ENCODE peak calls at places on chromosome 16, in eight cellular contexts. One of them, this sample, is unnamed.

GRCh38 chr16:814974-815373 is 14.4 kb upstream of the GNG13 start:
- DNase-seq in fibroblast of lung: peak
- DNase-seq in endothelial cell: no peak
- DNase-seq in GM13977: no peak
- DNase-seq in fibroblast of pulmonary artery: no peak
- DNase-seq in sigmoid colon: no peak
- DNase-seq in retinal pigment epithelial cell: peak
- DNase-seq in fibroblast of the aortic adventitia: peak
- DNase-seq in this sample: no peak

GRCh38 chr16:64823676-64824075 is 298.2 kb downstream of the CDH11 start:
- DNase-seq in fibroblast of lung: no peak
- DNase-seq in endothelial cell: no peak
- DNase-seq in GM13977: no peak
- DNase-seq in fibroblast of pulmonary artery: no peak
- DNase-seq in sigmoid colon: no peak
- DNase-seq in retinal pigment epithelial cell: no peak
- DNase-seq in fibroblast of the aortic adventitia: no peak
- DNase-seq in this sample: no peak

GRCh38 chr16:56872863-56873391 is 7.9 kb downstream of the SLC12A3 start:
- DNase-seq in fibroblast of lung: no peak
- DNase-seq in endothelial cell: no peak
- DNase-seq in GM13977: no peak
- DNase-seq in fibroblast of pulmonary artery: no peak
- DNase-seq in sigmoid colon: no peak
- DNase-seq in retinal pigment epithelial cell: no peak
- DNase-seq in fibroblast of the aortic adventitia: no peak
- DNase-seq in this sample: peak

GRCh38 chr16:53542283-53542682 is 39.3 kb upstream of the AKTIP start:
- DNase-seq in fibroblast of lung: no peak
- DNase-seq in endothelial cell: no peak
- DNase-seq in GM13977: no peak
- DNase-seq in fibroblast of pulmonary artery: no peak
- DNase-seq in sigmoid colon: no peak
- DNase-seq in retinal pigment epithelial cell: no peak
- DNase-seq in fibroblast of the aortic adventitia: no peak
- DNase-seq in this sample: peak

GRCh38 chr16:75244225-75244792 is 7.1 kb downstream of the BCAR1 start:
- DNase-seq in fibroblast of lung: peak
- DNase-seq in endothelial cell: no peak
- DNase-seq in GM13977: no peak
- DNase-seq in fibroblast of pulmonary artery: peak
- DNase-seq in sigmoid colon: peak
- DNase-seq in retinal pigment epithelial cell: no peak
- DNase-seq in fibroblast of the aortic adventitia: peak
- DNase-seq in this sample: peak

GRCh38 chr16:53166099-53166498 is 111.3 kb downstream of the CHD9 start:
- DNase-seq in fibroblast of lung: no peak
- DNase-seq in endothelial cell: no peak
- DNase-seq in GM13977: no peak
- DNase-seq in fibroblast of pulmonary artery: no peak
- DNase-seq in sigmoid colon: no peak
- DNase-seq in retinal pigment epithelial cell: peak
- DNase-seq in fibroblast of the aortic adventitia: no peak
- DNase-seq in this sample: no peak

GRCh38 chr16:88888057-88888777 is 21.8 kb upstream of the PABPN1L start:
- DNase-seq in fibroblast of lung: no peak
- DNase-seq in endothelial cell: peak
- DNase-seq in GM13977: no peak
- DNase-seq in fibroblast of pulmonary artery: no peak
- DNase-seq in sigmoid colon: no peak
- DNase-seq in retinal pigment epithelial cell: no peak
- DNase-seq in fibroblast of the aortic adventitia: no peak
- DNase-seq in this sample: no peak

GRCh38 chr16:1066584-1067172 is 5.9 kb upstream of the SSTR5 start:
- DNase-seq in fibroblast of lung: no peak
- DNase-seq in endothelial cell: no peak
- DNase-seq in GM13977: no peak
- DNase-seq in fibroblast of pulmonary artery: no peak
- DNase-seq in sigmoid colon: no peak
- DNase-seq in retinal pigment epithelial cell: no peak
- DNase-seq in fibroblast of the aortic adventitia: no peak
- DNase-seq in this sample: no peak

GRCh38 chr16:27317320-27317719 is 3.5 kb downstream of the IL4R start:
- DNase-seq in fibroblast of lung: no peak
- DNase-seq in endothelial cell: no peak
- DNase-seq in GM13977: no peak
- DNase-seq in fibroblast of pulmonary artery: no peak
- DNase-seq in sigmoid colon: peak
- DNase-seq in retinal pigment epithelial cell: no peak
- DNase-seq in fibroblast of the aortic adventitia: no peak
- DNase-seq in this sample: no peak

GRCh38 chr16:4358831-4359561 is 7.9 kb upstream of the PAM16 start:
- DNase-seq in fibroblast of lung: no peak
- DNase-seq in endothelial cell: peak
- DNase-seq in GM13977: peak
- DNase-seq in fibroblast of pulmonary artery: peak
- DNase-seq in sigmoid colon: peak
- DNase-seq in retinal pigment epithelial cell: no peak
- DNase-seq in fibroblast of the aortic adventitia: peak
- DNase-seq in this sample: peak

GRCh38 chr16:87648698-87649487 is 46.6 kb downstream of the JPH3 start:
- DNase-seq in fibroblast of lung: no peak
- DNase-seq in endothelial cell: no peak
- DNase-seq in GM13977: no peak
- DNase-seq in fibroblast of pulmonary artery: no peak
- DNase-seq in sigmoid colon: no peak
- DNase-seq in retinal pigment epithelial cell: no peak
- DNase-seq in fibroblast of the aortic adventitia: no peak
- DNase-seq in this sample: no peak

GRCh38 chr16:87652386-87652785 is 50.1 kb downstream of the JPH3 start:
- DNase-seq in fibroblast of lung: no peak
- DNase-seq in endothelial cell: no peak
- DNase-seq in GM13977: no peak
- DNase-seq in fibroblast of pulmonary artery: no peak
- DNase-seq in sigmoid colon: no peak
- DNase-seq in retinal pigment epithelial cell: no peak
- DNase-seq in fibroblast of the aortic adventitia: no peak
- DNase-seq in this sample: no peak

GRCh38 chr16:87654826-87655225 is 52.5 kb downstream of the JPH3 start:
- DNase-seq in fibroblast of lung: no peak
- DNase-seq in endothelial cell: no peak
- DNase-seq in GM13977: no peak
- DNase-seq in fibroblast of pulmonary artery: no peak
- DNase-seq in sigmoid colon: no peak
- DNase-seq in retinal pigment epithelial cell: no peak
- DNase-seq in fibroblast of the aortic adventitia: no peak
- DNase-seq in this sample: no peak

GRCh38 chr16:87652799-87653198 is 50.5 kb downstream of the JPH3 start:
- DNase-seq in fibroblast of lung: no peak
- DNase-seq in endothelial cell: no peak
- DNase-seq in GM13977: no peak
- DNase-seq in fibroblast of pulmonary artery: no peak
- DNase-seq in sigmoid colon: no peak
- DNase-seq in retinal pigment epithelial cell: no peak
- DNase-seq in fibroblast of the aortic adventitia: no peak
- DNase-seq in this sample: no peak

DNA sequence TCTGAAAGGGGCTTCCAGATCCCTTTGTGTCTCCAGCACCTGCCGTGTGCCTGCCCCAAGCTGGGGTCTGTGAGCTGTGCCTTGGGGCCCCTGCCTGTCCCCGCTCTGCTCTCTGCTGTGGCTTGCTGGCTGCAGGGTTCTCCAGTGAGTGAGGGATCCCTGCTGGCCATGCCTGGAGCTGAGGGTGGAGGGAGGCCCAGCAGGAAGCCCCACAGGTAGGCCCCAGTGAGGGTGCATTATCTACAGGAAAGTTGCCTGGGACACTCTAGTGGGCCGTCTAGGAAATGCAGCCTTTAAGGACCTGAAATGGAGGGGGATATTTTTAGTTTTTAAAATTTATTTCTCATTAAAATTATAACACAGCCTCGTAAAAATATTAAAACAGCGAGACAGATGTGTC is 50.9 kb downstream of the JPH3 start:
- DNase-seq in fibroblast of lung: peak
- DNase-seq in endothelial cell: no peak
- DNase-seq in GM13977: no peak
- DNase-seq in fibroblast of pulmonary artery: peak
- DNase-seq in sigmoid colon: no peak
- DNase-seq in retinal pigment epithelial cell: no peak
- DNase-seq in fibroblast of the aortic adventitia: peak
- DNase-seq in this sample: no peak
- TF ChIP-seq CTCF in fibroblast of lung: peak
- TF ChIP-seq CTCF in endothelial cell: peak
- TF ChIP-seq CTCF in GM13977: peak
- TF ChIP-seq CTCF in fibroblast of pulmonary artery: peak
- TF ChIP-seq CTCF in sigmoid colon: no peak
- TF ChIP-seq CTCF in retinal pigment epithelial cell: peak
- TF ChIP-seq CTCF in fibroblast of the aortic adventitia: peak
- TF ChIP-seq CTCF in this sample: no peak

DNA sequence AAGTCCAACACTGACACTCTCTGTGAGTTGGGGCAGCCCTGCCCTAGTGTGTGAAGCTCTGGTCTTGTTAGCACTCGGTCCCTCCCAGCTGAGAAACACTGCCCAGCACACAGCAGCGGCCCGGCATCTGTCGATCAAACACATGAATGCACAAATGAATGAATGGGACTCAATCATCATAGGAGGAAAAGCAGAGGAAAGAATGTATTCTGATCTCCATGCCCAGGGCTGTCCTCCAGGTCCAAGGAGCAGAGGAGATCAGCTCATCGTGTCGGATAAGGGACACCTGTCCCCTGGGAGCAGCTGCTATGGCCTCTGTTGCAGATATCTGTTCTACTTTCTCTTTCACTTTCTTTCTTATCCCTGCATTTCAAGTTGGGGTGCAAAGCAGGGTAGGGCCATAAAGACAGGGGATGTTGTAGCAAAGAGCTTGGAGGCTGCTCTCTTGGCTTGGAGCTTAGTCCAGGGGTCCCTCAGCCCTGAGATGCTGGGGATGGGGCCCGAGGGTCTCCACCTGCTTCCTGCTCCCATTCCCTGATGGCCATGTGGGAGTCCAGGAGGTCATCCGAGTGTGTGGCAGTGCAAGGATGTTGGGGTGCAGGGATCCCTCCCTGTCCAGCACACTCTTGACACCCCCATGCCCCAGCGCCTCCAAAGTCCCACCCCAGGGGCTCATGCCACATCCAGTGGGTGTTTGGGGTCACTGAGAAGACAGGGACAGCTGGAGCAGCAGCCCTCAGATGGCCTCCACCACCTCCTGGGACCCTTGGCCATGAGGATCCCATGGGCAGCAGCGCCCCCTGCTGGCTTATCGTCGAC is 88.2 kb downstream of the IRF8 start:
- DNase-seq in fibroblast of lung: no peak
- DNase-seq in endothelial cell: peak
- DNase-seq in GM13977: peak
- DNase-seq in fibroblast of pulmonary artery: no peak
- DNase-seq in sigmoid colon: peak
- DNase-seq in retinal pigment epithelial cell: no peak
- DNase-seq in fibroblast of the aortic adventitia: no peak
- DNase-seq in this sample: peak
- TF ChIP-seq CTCF in fibroblast of lung: no peak
- TF ChIP-seq CTCF in endothelial cell: peak
- TF ChIP-seq CTCF in GM13977: peak
- TF ChIP-seq CTCF in fibroblast of pulmonary artery: peak
- TF ChIP-seq CTCF in sigmoid colon: peak
- TF ChIP-seq CTCF in retinal pigment epithelial cell: peak
- TF ChIP-seq CTCF in fibroblast of the aortic adventitia: peak
- TF ChIP-seq CTCF in this sample: no peak

GRCh38 chr16:11535494-11535893 is 51.2 kb downstream of the LITAF start:
- DNase-seq in fibroblast of lung: no peak
- DNase-seq in endothelial cell: no peak
- DNase-seq in GM13977: no peak
- DNase-seq in fibroblast of pulmonary artery: no peak
- DNase-seq in sigmoid colon: no peak
- DNase-seq in retinal pigment epithelial cell: no peak
- DNase-seq in fibroblast of the aortic adventitia: no peak
- DNase-seq in this sample: no peak

GRCh38 chr16:11530171-11530940 is 56.4 kb downstream of the LITAF start:
- DNase-seq in fibroblast of lung: peak
- DNase-seq in endothelial cell: no peak
- DNase-seq in GM13977: no peak
- DNase-seq in fibroblast of pulmonary artery: peak
- DNase-seq in sigmoid colon: no peak
- DNase-seq in retinal pigment epithelial cell: peak
- DNase-seq in fibroblast of the aortic adventitia: peak
- DNase-seq in this sample: no peak

GRCh38 chr16:11533588-11533987 is 53.1 kb downstream of the LITAF start:
- DNase-seq in fibroblast of lung: no peak
- DNase-seq in endothelial cell: no peak
- DNase-seq in GM13977: no peak
- DNase-seq in fibroblast of pulmonary artery: no peak
- DNase-seq in sigmoid colon: no peak
- DNase-seq in retinal pigment epithelial cell: no peak
- DNase-seq in fibroblast of the aortic adventitia: no peak
- DNase-seq in this sample: no peak

GRCh38 chr16:11536104-11536866 is 50.4 kb downstream of the LITAF start:
- DNase-seq in fibroblast of lung: no peak
- DNase-seq in endothelial cell: no peak
- DNase-seq in GM13977: no peak
- DNase-seq in fibroblast of pulmonary artery: no peak
- DNase-seq in sigmoid colon: no peak
- DNase-seq in retinal pigment epithelial cell: no peak
- DNase-seq in fibroblast of the aortic adventitia: no peak
- DNase-seq in this sample: no peak

GRCh38 chr16:11534262-11534661 is 52.5 kb downstream of the LITAF start:
- DNase-seq in fibroblast of lung: peak
- DNase-seq in endothelial cell: no peak
- DNase-seq in GM13977: no peak
- DNase-seq in fibroblast of pulmonary artery: peak
- DNase-seq in sigmoid colon: no peak
- DNase-seq in retinal pigment epithelial cell: no peak
- DNase-seq in fibroblast of the aortic adventitia: peak
- DNase-seq in this sample: no peak
- TF ChIP-seq CTCF in fibroblast of lung: no peak
- TF ChIP-seq CTCF in endothelial cell: no peak
- TF ChIP-seq CTCF in GM13977: no peak
- TF ChIP-seq CTCF in fibroblast of pulmonary artery: no peak
- TF ChIP-seq CTCF in sigmoid colon: no peak
- TF ChIP-seq CTCF in retinal pigment epithelial cell: no peak
- TF ChIP-seq CTCF in fibroblast of the aortic adventitia: no peak
- TF ChIP-seq CTCF in this sample: no peak

DNA sequence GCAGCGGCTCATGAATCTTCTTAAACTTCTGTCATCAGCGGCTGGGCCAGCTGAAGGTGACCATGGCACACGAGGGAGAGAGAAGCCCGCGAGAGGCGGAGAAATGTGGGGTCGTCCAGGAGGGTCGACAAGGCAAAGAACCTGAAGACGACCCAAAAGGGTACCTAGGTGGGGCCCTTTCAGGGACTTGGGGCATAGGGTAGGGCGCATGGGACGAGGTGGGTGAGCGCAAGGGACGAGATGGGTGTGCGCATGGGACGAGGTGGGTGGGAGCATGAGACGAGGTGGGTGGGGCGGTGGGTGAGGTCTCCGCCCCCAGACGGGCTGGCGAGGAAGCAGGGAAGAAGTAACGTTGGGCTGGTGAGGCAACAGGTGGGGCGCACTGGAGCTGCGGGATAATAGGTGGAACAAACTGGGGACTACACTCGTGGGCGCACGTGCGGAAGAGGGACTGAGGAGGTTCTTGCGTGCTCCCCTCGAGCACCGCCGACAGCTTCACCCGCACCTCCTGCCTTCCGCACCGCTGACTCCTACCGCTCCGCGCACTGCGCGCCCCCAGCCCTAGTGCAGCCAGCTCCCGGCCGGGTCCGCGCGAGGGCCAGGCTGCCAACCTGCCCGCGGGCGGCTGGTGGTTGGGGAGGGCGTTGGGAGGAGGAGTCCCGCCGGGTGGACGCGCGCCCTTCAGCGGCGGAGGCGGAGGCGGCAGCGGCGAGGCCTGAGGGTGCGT is 23.2 kb upstream of the CRYM start:
- DNase-seq in fibroblast of lung: peak
- DNase-seq in endothelial cell: peak
- DNase-seq in GM13977: peak
- DNase-seq in fibroblast of pulmonary artery: peak
- DNase-seq in sigmoid colon: peak
- DNase-seq in retinal pigment epithelial cell: peak
- DNase-seq in fibroblast of the aortic adventitia: peak
- DNase-seq in this sample: peak
- TF ChIP-seq CTCF in fibroblast of lung: peak
- TF ChIP-seq CTCF in endothelial cell: no peak
- TF ChIP-seq CTCF in GM13977: peak
- TF ChIP-seq CTCF in fibroblast of pulmonary artery: no peak
- TF ChIP-seq CTCF in sigmoid colon: no peak
- TF ChIP-seq CTCF in retinal pigment epithelial cell: peak
- TF ChIP-seq CTCF in fibroblast of the aortic adventitia: peak
- TF ChIP-seq CTCF in this sample: no peak